ENCODE peak calls at places on chromosomes 1 and 21, in seven cellular contexts. K is stimulated activated CD4-positive, alpha-beta T cell treated with anti-CD3 and anti-CD28 coated beads, Interleukin-1b, Interleukin-23, amount 100 ng/mL, for 24 hours; D is stromal cell of bone marrow; Z is kidney glomerular epithelial cell; T is T-helper 1 cell; F is fibroblast of the conjunctiva; X is ACHN. S is an unnamed sample.

GRCh38 chr1:109909531-109909930 is 1.1 kb upstream of the CSF1 start:
- DNase-seq in Z (peak), T (no peak), D (no peak), X (no peak), K (no peak), F (no peak), S (peak)

GRCh38 chr1:31830511-31830910 is 14.7 kb upstream of the SPOCD1 start:
- DNase-seq in K (no peak), D (no peak), X (no peak), T (no peak), F (no peak), Z (no peak), S (no peak)

GRCh38 chr21:42548687-42549406 is 35.2 kb downstream of the SLC37A1 start:
- DNase-seq in K (no peak), F (no peak), D (no peak), X (no peak), Z (no peak), T (no peak), S (no peak)

GRCh38 chr21:16124397-16125130 is 394.8 kb downstream of the USP25 start:
- DNase-seq in K (no peak), X (no peak), F (peak), D (peak), Z (peak), T (no peak), S (peak)

GRCh38 chr1:30407862-30408580 is 315.4 kb downstream of the MATN1 start:
- DNase-seq in F (no peak), X (no peak), D (no peak), Z (peak), K (no peak), T (no peak), S (peak)

GRCh38 chr1:78240755-78241154 is 195.0 kb downstream of the GIPC2 start:
- DNase-seq in D (no peak), T (no peak), F (no peak), X (no peak), K (no peak), Z (no peak), S (no peak)

GRCh38 chr1:183165456-183165855 is 20.6 kb upstream of the LAMC2 start:
- DNase-seq in Z (peak), D (no peak), K (no peak), X (peak), F (no peak), T (no peak), S (peak)

GRCh38 chr1:89671775-89672488 is 39.0 kb downstream of the LRRC8C start:
- DNase-seq in D (no peak), T (no peak), Z (no peak), K (no peak), X (no peak), F (no peak), S (peak)

GRCh38 chr1:167173516-167174184 is 47.0 kb upstream of the POU2F1 start:
- DNase-seq in D (no peak), K (no peak), F (no peak), X (peak), Z (no peak), T (no peak), S (peak)

GRCh38 chr1:9689971-9690381 is 38.4 kb downstream of the PIK3CD start:
- DNase-seq in D (no peak), X (peak), T (no peak), Z (no peak), F (no peak), K (no peak), S (peak)

GRCh38 chr1:172812118-172812517 is 153.2 kb downstream of the FASLG start:
- DNase-seq in K (no peak), T (no peak), F (no peak), X (no peak), Z (no peak), D (no peak), S (no peak)

GRCh38 chr1:213679153-213679552 is 308.6 kb upstream of the PROX1 start:
- DNase-seq in K (no peak), D (no peak), T (no peak), Z (no peak), F (no peak), X (no peak), S (no peak)

GRCh38 chr1:3714284-3714741 is 37.9 kb upstream of the CCDC27 start:
- DNase-seq in X (no peak), Z (no peak), D (no peak), K (no peak), F (no peak), T (no peak), S (no peak)

GRCh38 chr21:15809818-15810217 is 80.0 kb downstream of the USP25 start:
- DNase-seq in F (peak), T (no peak), D (no peak), K (no peak), Z (no peak), X (no peak), S (no peak)

GRCh38 chr1:210483821-210484220 is 155.1 kb downstream of the HHAT start:
- DNase-seq in D (no peak), K (no peak), F (no peak), T (no peak), X (no peak), Z (no peak), S (no peak)

GRCh38 chr1:12113433-12114339 is 50.6 kb downstream of the TNFRSF8 start:
- DNase-seq in Z (no peak), F (no peak), T (no peak), K (no peak), X (no peak), D (no peak), S (no peak)

GRCh38 chr1:39632491-39633417 is 6.7 kb downstream of the HEYL start:
- DNase-seq in Z (no peak), T (no peak), F (no peak), K (no peak), X (peak), D (no peak), S (no peak)

GRCh38 chr1:54545916-54546635 is 2.0 kb upstream of the ACOT11 start:
- DNase-seq in Z (no peak), T (no peak), D (no peak), K (no peak), X (no peak), F (no peak), S (no peak)

GRCh38 chr1:96358057-96358456 is 363.5 kb upstream of the PTBP2 start:
- DNase-seq in F (no peak), T (no peak), Z (no peak), K (no peak), D (no peak), X (peak), S (no peak)

GRCh38 chr21:41766883-41767605 is at the start of gene RIPK4:
- DNase-seq in F (no peak), X (peak), Z (peak), D (no peak), T (peak), K (peak), S (peak)

GRCh38 chr21:43712268-43712942 is 6.5 kb upstream of the PDXK start:
- DNase-seq in F (no peak), K (no peak), X (peak), T (no peak), Z (peak), D (no peak), S (peak)

S was measured in kidney tubule cell.